ENCODE peak calls at places on chromosomes 2 and 18, in four cellular contexts. E, T, K and H are unnamed samples.

GRCh38 chr2:172091626-172092566 is 6.6 kb downstream of the DLX1 start:
- DNase-seq in T (no peak), K (no peak), E (no peak), H (no peak)

GRCh38 chr18:26657618-26658581 is 109.5 kb upstream of the KCTD1 start:
- DNase-seq in T (no peak), K (no peak), E (no peak), H (no peak)

GRCh38 chr2:28344756-28345291 is 47.8 kb upstream of the FOSL2 start:
- DNase-seq in E (no peak), T (no peak), K (no peak), H (no peak)

GRCh38 chr2:150872919-150873772 is 385.7 kb upstream of the RND3 start:
- DNase-seq in E (no peak), T (no peak), K (no peak), H (no peak)

GRCh38 chr18:79361766-79362522 is 33.8 kb upstream of the NFATC1 start:
- DNase-seq in K (no peak), E (no peak), T (no peak), H (peak)

GRCh38 chr2:65064728-65065552 is 8.7 kb downstream of the CEP68 start:
- DNase-seq in K (peak), T (peak), E (peak), H (peak)

GRCh38 chr2:168626610-168627009 is 170.5 kb downstream of the CERS6 start:
- DNase-seq in K (no peak), T (no peak), E (no peak), H (no peak)

GRCh38 chr2:113915067-113915819 is 25.4 kb downstream of the ACTR3 start:
- DNase-seq in E (no peak), K (no peak), T (no peak), H (no peak)

GRCh38 chr18:63101811-63102210 is 217.8 kb downstream of the BCL2 start:
- DNase-seq in K (no peak), T (no peak), E (no peak), H (no peak)

GRCh38 chr2:8154936-8155335 is 526.9 kb upstream of the ID2 start:
- DNase-seq in E (no peak), T (no peak), K (no peak), H (no peak)

GRCh38 chr2:74292752-74293151 is 50.5 kb downstream of the SLC4A5 start:
- DNase-seq in K (no peak), E (no peak), T (no peak), H (no peak)

GRCh38 chr2:74291217-74291551 is 52.0 kb downstream of the SLC4A5 start:
- DNase-seq in E (no peak), T (no peak), K (no peak), H (no peak)

GRCh38 chr2:74291891-74292621 is 51.2 kb downstream of the SLC4A5 start:
- DNase-seq in K (no peak), T (no peak), E (no peak), H (no peak)

GRCh38 chr2:74290066-74290465 is 53.1 kb downstream of the SLC4A5 start:
- DNase-seq in E (no peak), T (no peak), K (no peak), H (no peak)

GRCh38 chr2:74290466-74291216 is 52.6 kb downstream of the SLC4A5 start:
- DNase-seq in T (peak), K (no peak), E (no peak), H (no peak)
- TF ChIP-seq POLR2A in T (no peak), K (no peak), E (no peak), H (no peak)

GRCh38 chr2:45643543-45644542 is 7.6 kb upstream of the PRKCE start:
- DNase-seq in T (peak), E (peak), K (peak), H (peak)
- TF ChIP-seq POLR2A in T (peak), E (no peak), K (no peak), H (no peak)

GRCh38 chr2:70248145-70248809 is at the start of gene TIA1:
- DNase-seq in K (peak), E (peak), T (peak), H (peak)
- TF ChIP-seq POLR2A in K (peak), E (peak), T (peak), H (peak)

GRCh38 chr2:98416760-98417159 is 27.9 kb upstream of the INPP4A start:
- DNase-seq in T (no peak), E (no peak), K (no peak), H (no peak)

GRCh38 chr2:98422449-98422848 is 22.2 kb upstream of the INPP4A start:
- DNase-seq in K (no peak), E (no peak), T (no peak), H (no peak)

DNA sequence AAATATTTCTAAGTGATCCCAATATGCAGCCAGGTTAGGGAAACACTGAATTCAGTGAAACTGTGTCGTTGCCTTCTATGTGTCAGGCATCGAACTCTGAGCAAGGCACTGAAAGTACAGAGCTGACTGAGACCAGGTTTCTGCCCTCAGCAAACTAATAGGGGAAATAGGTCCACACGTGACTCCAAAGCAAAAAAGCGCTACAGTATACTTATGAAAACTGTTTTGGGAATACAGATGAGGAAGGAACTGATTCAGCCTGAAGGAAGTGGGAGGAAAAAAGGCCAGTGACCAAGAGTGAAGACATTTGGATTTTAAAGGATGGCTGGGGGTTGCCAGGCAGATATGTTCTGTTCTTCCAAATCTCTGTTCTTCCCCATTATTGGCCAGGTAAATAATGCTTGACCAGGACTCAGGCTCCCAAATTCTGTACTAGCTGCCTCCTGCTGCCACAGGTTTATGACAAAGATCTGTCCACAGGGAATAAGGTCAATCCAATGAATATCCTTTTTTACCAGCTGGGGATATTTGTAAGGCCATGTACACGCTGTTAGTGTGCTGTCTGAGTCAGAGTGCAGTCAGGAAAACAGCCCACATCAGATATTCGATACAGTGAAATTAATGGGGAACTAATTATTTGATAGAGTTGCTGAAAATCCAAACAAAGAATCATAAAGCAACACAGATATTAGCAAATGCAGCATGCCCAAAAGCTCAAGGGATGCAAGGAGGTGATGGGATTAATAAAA is 24.5 kb upstream of the INPP4A start:
- DNase-seq in K (no peak), E (no peak), T (no peak), H (no peak)
- TF ChIP-seq POLR2A in K (no peak), E (no peak), T (no peak), H (no peak)

DNA sequence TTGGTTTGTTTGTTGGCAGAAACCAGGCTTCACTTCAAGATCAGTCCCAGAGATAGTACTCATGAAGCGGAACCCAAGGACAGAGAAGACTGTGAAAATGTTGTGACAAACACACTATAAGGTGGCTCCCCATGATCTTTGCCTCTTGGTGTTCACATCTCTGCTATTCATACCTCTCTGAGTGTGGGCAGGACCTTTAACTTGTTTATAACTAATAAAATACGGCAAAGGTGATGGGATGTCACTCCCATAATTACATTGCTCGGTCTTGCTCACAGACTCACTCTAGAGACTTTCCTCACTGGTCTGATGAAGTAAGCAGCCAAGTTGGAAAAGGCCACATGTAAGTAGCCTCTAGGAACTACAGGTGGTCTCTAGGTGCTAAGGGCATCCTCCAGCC is 30.6 kb upstream of the UGP2 start:
- DNase-seq in E (no peak), T (no peak), K (no peak), H (no peak)
- TF ChIP-seq POLR2A in E (no peak), T (no peak), K (no peak), H (no peak)